ENCODE peak calls at places on chromosomes 1 and 21, in eight cellular contexts. One of them, this sample, is unnamed.

GRCh38 chr1:26409191-26409751 is 1.3 kb upstream of the LIN28A start:
- DNase-seq in NCI-H1694 treated with DMSO at 0.1 percent for 48 hours: no peak
- DNase-seq in SHP77: peak; percentile 12
- DNase-seq in NCI-H1105: no peak
- DNase-seq in NCI-H460: no peak
- DNase-seq in GM23248: no peak
- DNase-seq in lower lobe of right lung: no peak
- DNase-seq in Calu3: no peak
- DNase-seq in this sample: no peak

GRCh38 chr1:234629026-234629425 is 19.0 kb upstream of the IRF2BP2 start:
- DNase-seq in NCI-H1105: no peak
- DNase-seq in NCI-H460: no peak
- DNase-seq in SHP77: no peak
- DNase-seq in GM23248: peak; percentile 69
- DNase-seq in lower lobe of right lung: no peak
- DNase-seq in NCI-H1694 treated with DMSO at 0.1 percent for 48 hours: peak; percentile 68
- DNase-seq in Calu3: no peak
- DNase-seq in this sample: no peak

GRCh38 chr1:175783126-175783722 is 39.8 kb upstream of the TNR start:
- DNase-seq in GM23248: peak; percentile 23
- DNase-seq in NCI-H1694 treated with DMSO at 0.1 percent for 48 hours: no peak
- DNase-seq in SHP77: no peak
- DNase-seq in NCI-H460: no peak
- DNase-seq in Calu3: no peak
- DNase-seq in lower lobe of right lung: no peak
- DNase-seq in NCI-H1105: no peak
- DNase-seq in this sample: peak; percentile 39

GRCh38 chr1:24503870-24504523 is 1.4 kb downstream of the RCAN3 start:
- DNase-seq in SHP77: no peak
- DNase-seq in NCI-H460: no peak
- DNase-seq in NCI-H1105: no peak
- DNase-seq in GM23248: no peak
- DNase-seq in Calu3: no peak
- DNase-seq in lower lobe of right lung: no peak
- DNase-seq in NCI-H1694 treated with DMSO at 0.1 percent for 48 hours: peak; percentile 9
- DNase-seq in this sample: no peak

GRCh38 chr1:162670928-162671663 is 38.8 kb downstream of the DDR2 start:
- DNase-seq in GM23248: peak; percentile 95
- DNase-seq in SHP77: no peak
- DNase-seq in NCI-H460: no peak
- DNase-seq in lower lobe of right lung: no peak
- DNase-seq in NCI-H1694 treated with DMSO at 0.1 percent for 48 hours: no peak
- DNase-seq in Calu3: no peak
- DNase-seq in NCI-H1105: no peak
- DNase-seq in this sample: no peak

GRCh38 chr1:16015491-16015890 is 2.4 kb downstream of the HSPB7 start:
- DNase-seq in lower lobe of right lung: no peak
- DNase-seq in GM23248: no peak
- DNase-seq in NCI-H460: no peak
- DNase-seq in NCI-H1105: no peak
- DNase-seq in SHP77: no peak
- DNase-seq in NCI-H1694 treated with DMSO at 0.1 percent for 48 hours: no peak
- DNase-seq in Calu3: no peak
- DNase-seq in this sample: no peak

GRCh38 chr21:19607983-19608668 is 1204.5 kb upstream of the TMPRSS15 start:
- DNase-seq in Calu3: no peak
- DNase-seq in NCI-H460: no peak
- DNase-seq in NCI-H1105: no peak
- DNase-seq in NCI-H1694 treated with DMSO at 0.1 percent for 48 hours: no peak
- DNase-seq in GM23248: no peak
- DNase-seq in lower lobe of right lung: no peak
- DNase-seq in SHP77: no peak
- DNase-seq in this sample: no peak

GRCh38 chr1:170407138-170407537 is 124.8 kb upstream of the GORAB start:
- DNase-seq in NCI-H1694 treated with DMSO at 0.1 percent for 48 hours: no peak
- DNase-seq in Calu3: no peak
- DNase-seq in NCI-H1105: no peak
- DNase-seq in NCI-H460: no peak
- DNase-seq in GM23248: peak; percentile 23
- DNase-seq in SHP77: no peak
- DNase-seq in lower lobe of right lung: no peak
- DNase-seq in this sample: no peak

GRCh38 chr1:192859808-192860207 is 51.0 kb downstream of the RGS2 start:
- DNase-seq in lower lobe of right lung: no peak
- DNase-seq in Calu3: no peak
- DNase-seq in GM23248: no peak
- DNase-seq in SHP77: no peak
- DNase-seq in NCI-H1694 treated with DMSO at 0.1 percent for 48 hours: no peak
- DNase-seq in NCI-H460: no peak
- DNase-seq in NCI-H1105: no peak
- DNase-seq in this sample: no peak

GRCh38 chr1:229603387-229604005 is 22.4 kb downstream of the TAF5L start:
- DNase-seq in GM23248: no peak
- DNase-seq in NCI-H1694 treated with DMSO at 0.1 percent for 48 hours: no peak
- DNase-seq in Calu3: no peak
- DNase-seq in NCI-H1105: no peak
- DNase-seq in lower lobe of right lung: no peak
- DNase-seq in SHP77: no peak
- DNase-seq in NCI-H460: no peak
- DNase-seq in this sample: no peak

GRCh38 chr1:196875935-196876334 is 11.9 kb upstream of the CFHR4 start:
- DNase-seq in NCI-H460: no peak
- DNase-seq in NCI-H1694 treated with DMSO at 0.1 percent for 48 hours: no peak
- DNase-seq in SHP77: no peak
- DNase-seq in lower lobe of right lung: no peak
- DNase-seq in NCI-H1105: no peak
- DNase-seq in Calu3: no peak
- DNase-seq in GM23248: no peak
- DNase-seq in this sample: no peak

GRCh38 chr1:80056179-80056578 is 1049.6 kb upstream of the ADGRL4 start:
- DNase-seq in Calu3: no peak
- DNase-seq in SHP77: no peak
- DNase-seq in NCI-H1694 treated with DMSO at 0.1 percent for 48 hours: no peak
- DNase-seq in NCI-H460: no peak
- DNase-seq in NCI-H1105: no peak
- DNase-seq in lower lobe of right lung: no peak
- DNase-seq in GM23248: no peak
- DNase-seq in this sample: no peak

GRCh38 chr1:44276006-44276405 is 62.7 kb downstream of the DMAP1 start:
- DNase-seq in Calu3: no peak
- DNase-seq in lower lobe of right lung: no peak
- DNase-seq in GM23248: peak; percentile 41
- DNase-seq in NCI-H460: no peak
- DNase-seq in NCI-H1105: no peak
- DNase-seq in SHP77: no peak
- DNase-seq in NCI-H1694 treated with DMSO at 0.1 percent for 48 hours: no peak
- DNase-seq in this sample: no peak

GRCh38 chr1:35726814-35727433 is 8.2 kb upstream of the C1orf216 start:
- DNase-seq in SHP77: peak; percentile 46
- DNase-seq in Calu3: peak; percentile 49
- DNase-seq in lower lobe of right lung: peak; percentile 55
- DNase-seq in GM23248: peak; percentile 71
- DNase-seq in NCI-H460: peak; percentile 49
- DNase-seq in NCI-H1694 treated with DMSO at 0.1 percent for 48 hours: peak; percentile 40
- DNase-seq in NCI-H1105: peak; percentile 58
- DNase-seq in this sample: no peak

GRCh38 chr1:52727114-52727586 is 897 bp downstream of the ZYG11B start:
- DNase-seq in NCI-H460: no peak
- DNase-seq in lower lobe of right lung: no peak
- DNase-seq in NCI-H1105: peak; percentile 9
- DNase-seq in SHP77: peak; percentile 25
- DNase-seq in GM23248: peak; percentile 58
- DNase-seq in NCI-H1694 treated with DMSO at 0.1 percent for 48 hours: peak; percentile 24
- DNase-seq in Calu3: peak; percentile 12
- DNase-seq in this sample: no peak

This sample was measured in epithelial cell of proximal tubule.